ENCODE peak calls at places on chromosomes 12 and 14, in five cellular contexts. R is CD8-positive, alpha-beta memory T cell; X is epithelial cell of esophagus; V is lower lobe of right lung; D is Peyer's patch. I is an unnamed sample.

GRCh38 chr12:103955811-103956514 is 9.7 kb upstream of the TDG start:
- DNase-seq in R (no peak), X (peak; percentile 20), V (no peak), D (no peak), I (no peak)

GRCh38 chr14:88478931-88479330 is 75.9 kb downstream of the PTPN21 start:
- DNase-seq in R (no peak), X (no peak), V (no peak), D (no peak), I (no peak)

GRCh38 chr12:89417246-89417977 is 65.1 kb upstream of the DUSP6 start:
- DNase-seq in R (no peak), X (peak; percentile 52), V (no peak), D (no peak), I (no peak)

GRCh38 chr12:96578526-96579125 is 89.2 kb downstream of the CFAP54 start:
- DNase-seq in R (no peak), X (peak; percentile 56), V (no peak), D (no peak), I (no peak)

GRCh38 chr12:8157484-8158198 is 826 bp downstream of the ZNF705A start:
- DNase-seq in R (no peak), X (no peak), V (no peak), D (no peak), I (no peak)

GRCh38 chr14:102694530-102695171 is 82.6 kb upstream of the TRAF3 start:
- DNase-seq in R (peak; percentile 57), X (peak; percentile 76), V (no peak), D (peak; percentile 65), I (peak; percentile 82)

GRCh38 chr12:50057896-50058670 is 687 bp downstream of the ASIC1 start:
- DNase-seq in R (no peak), X (no peak), V (peak; percentile 32), D (no peak), I (no peak)

GRCh38 chr14:47278233-47278842 is 397.1 kb downstream of the MDGA2 start:
- DNase-seq in R (no peak), X (peak; percentile 56), V (no peak), D (no peak), I (no peak)

GRCh38 chr12:90987101-90987500 is 17.7 kb downstream of the EPYC start:
- DNase-seq in R (no peak), X (no peak), V (no peak), D (no peak), I (no peak)

GRCh38 chr14:24816011-24816928 is 182.3 kb upstream of the GZMB start:
- DNase-seq in R (no peak), X (peak; percentile 29), V (no peak), D (no peak), I (peak; percentile 50)

DNA sequence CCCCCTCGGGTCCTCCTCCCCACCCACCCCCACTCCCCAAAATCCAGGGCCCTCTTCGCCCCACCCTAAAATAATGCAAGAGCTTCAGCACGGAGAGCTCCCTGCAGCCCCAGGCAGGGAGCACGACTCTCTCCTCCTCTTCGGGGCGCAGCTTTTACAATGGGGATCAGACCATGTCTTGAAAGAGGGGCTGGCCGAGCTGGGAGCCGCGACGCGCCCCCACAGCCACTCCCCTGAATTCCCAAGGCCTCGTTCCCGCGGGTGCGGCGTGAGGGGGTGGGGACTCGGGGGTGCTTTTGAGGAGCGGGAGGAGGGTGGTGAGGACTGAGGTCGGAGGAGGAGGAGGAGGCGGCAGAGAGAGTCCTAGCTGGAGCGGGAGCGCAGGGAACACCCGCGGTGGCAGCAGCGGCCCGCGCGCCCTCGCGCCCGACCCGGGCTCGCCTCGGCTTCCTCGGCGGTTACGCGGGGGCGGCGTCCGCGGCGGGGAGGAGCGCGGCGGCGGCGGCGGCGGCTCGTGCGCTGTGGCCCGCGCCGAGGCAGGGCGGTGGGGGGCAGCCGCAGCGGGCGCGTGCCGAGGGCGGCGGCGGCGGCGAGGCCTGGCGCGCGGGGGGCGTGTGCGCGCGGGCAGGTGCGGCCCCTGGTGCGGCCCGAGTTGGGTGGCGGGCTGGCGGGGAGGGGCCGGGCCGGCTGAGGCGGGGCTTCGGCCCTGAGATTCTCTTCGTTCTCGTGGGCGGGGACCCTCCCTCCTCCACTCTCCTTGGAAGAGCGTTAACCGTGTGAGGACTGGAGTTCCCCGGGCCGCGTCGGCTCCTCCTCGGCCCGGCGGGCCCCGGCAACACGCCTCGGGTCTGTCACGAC is at the start of gene ANKS1B:
- DNase-seq in R (no peak), X (peak; percentile 29), V (peak; percentile 72), D (no peak), I (peak; percentile 19)
- H3K4me3 ChIP-seq in R (no peak within 1 kb of the TSS), X (peak within 1 kb of the TSS; percentile 44), V (peak within 1 kb of the TSS; percentile 57), D (peak within 1 kb of the TSS; percentile 33), I (peak within 1 kb of the TSS; percentile 59)

DNA sequence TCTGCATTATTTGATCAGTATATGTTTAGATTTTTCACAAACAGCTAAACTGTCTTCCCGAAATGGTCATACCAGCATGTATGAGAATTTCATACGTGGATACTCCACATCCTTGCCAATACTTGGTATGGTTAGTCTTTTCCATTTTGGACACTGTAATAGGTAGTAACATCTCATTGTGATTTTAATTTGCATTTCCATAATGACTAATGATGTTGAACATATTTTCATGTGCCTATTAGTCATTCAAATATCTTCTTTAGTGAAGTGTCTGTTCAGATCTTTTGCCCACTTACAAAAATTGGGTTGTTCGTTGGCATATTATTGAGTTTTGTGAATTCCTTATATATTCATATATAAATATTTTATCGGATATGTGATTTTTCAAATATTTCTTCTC is 78.0 kb upstream of the GNG2 start:
- DNase-seq in R (no peak), X (no peak), V (no peak), D (no peak), I (no peak)
- H3K4me3 ChIP-seq in R (no peak overlapping the region), X (no peak overlapping the region), V (no peak overlapping the region), D (no peak overlapping the region), I (no peak overlapping the region)

DNA sequence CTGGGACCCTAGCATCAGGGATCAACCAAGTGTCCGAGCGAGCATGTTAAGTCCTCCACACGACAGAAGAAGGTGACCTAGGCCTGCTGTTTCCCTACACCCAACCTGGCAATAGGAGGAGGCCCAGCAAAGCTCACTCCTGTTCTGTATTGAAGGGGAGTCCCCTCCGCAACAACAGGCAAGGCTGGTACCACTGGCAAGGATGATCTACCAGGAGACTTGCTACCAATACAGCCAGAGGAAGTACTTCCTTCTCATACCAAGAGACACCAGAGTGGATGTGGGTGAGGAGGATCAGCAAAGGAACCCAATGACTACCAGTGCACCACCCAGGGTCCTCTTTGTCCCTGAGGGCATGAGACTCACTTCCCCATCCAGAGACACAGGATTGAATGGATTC is 4.9 kb downstream of the KLRC1 start:
- DNase-seq in R (no peak), X (no peak), V (no peak), D (no peak), I (no peak)
- H3K4me3 ChIP-seq in R (no peak overlapping the region), X (no peak overlapping the region), V (no peak overlapping the region), D (no peak overlapping the region), I (no peak overlapping the region)

DNA sequence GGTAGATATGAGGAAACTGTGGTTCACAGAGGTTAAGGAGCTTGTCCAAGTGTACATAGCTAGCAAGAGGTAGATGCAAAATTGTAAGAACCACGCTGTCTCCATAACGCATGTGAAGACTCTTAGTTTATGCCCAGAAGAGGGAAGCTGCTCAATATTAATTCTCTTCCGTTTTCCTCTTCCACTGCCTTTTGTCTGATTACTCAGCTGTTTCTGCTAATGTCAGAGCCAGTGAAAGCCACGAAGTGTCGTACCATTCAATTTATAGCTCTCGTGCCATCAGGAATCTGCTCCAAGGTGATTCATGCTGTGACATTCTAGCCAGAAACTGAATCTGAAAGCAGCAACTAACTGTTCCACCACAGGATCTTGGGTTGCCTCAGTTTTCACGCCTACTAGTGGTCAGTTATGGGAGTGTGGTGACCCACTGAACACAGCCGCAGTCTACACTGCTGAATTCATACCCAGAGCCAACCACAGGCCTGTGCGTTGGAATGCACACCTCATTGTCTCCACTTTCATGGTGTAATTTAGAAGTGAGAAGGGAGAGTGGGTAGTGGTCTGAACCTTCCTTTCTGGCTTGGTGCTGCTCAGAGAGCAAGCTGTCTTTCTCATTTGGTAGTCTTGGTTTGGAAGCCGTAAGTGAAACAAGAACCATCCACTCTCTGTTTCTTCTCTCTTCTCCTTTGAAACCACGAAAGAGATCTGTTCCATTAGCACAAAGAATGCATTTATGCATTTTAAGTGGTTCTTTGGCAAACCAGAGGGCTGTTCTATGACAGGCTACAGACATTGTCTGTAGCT is 74.2 kb upstream of the NAP1L1 start:
- DNase-seq in R (peak; percentile 67), X (peak; percentile 50), V (no peak), D (peak; percentile 64), I (peak; percentile 33)
- H3K4me3 ChIP-seq in R (no peak overlapping the region), X (no peak overlapping the region), V (peak overlapping the region; percentile 25), D (peak overlapping the region; percentile 18), I (no peak overlapping the region)

GRCh38 chr12:45051490-45052105 is 699 bp upstream of the DBX2 start:
- DNase-seq in R (no peak), X (peak; percentile 2), V (peak; percentile 25), D (no peak), I (no peak)

GRCh38 chr12:45049912-45050318 is 984 bp downstream of the DBX2 start:
- DNase-seq in R (no peak), X (no peak), V (no peak), D (no peak), I (no peak)

GRCh38 chr12:45050751-45051489 is at the start of gene DBX2:
- DNase-seq in R (no peak), X (peak; percentile 2), V (peak; percentile 29), D (no peak), I (no peak)

DNA sequence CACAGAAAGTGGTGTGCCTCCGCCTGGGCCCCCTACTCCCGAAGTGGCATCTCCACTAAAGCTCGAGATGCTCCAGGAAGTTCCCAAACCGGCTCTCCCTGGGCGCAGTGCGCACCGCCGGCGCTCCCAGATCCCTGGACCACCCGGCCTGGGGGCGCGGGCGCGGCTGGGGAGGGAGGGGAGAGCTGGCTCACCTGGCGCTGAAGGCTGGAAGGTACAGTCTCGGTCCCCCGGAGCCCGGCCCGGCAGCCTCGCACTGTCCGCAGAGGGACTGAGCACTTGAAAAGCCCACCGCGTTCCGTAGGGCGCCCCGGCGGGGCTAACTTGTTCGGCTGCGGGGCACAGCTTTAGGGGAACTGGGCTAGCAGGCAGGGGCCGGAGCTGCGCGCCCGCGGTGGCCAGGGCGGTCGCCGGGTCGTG is 558 bp downstream of the DBX2 start:
- DNase-seq in R (no peak), X (no peak), V (peak; percentile 40), D (no peak), I (no peak)
- H3K4me3 ChIP-seq in R (no peak overlapping the region), X (no peak overlapping the region), V (peak overlapping the region; percentile 15), D (no peak overlapping the region), I (peak overlapping the region; percentile 53)

GRCh38 chr12:40262657-40263056 is 37.9 kb downstream of the LRRK2 start:
- DNase-seq in R (no peak), X (no peak), V (no peak), D (no peak), I (no peak)

GRCh38 chr12:40263616-40264409 is 39.0 kb downstream of the LRRK2 start:
- DNase-seq in R (no peak), X (no peak), V (no peak), D (peak; percentile 18), I (no peak)

DNA sequence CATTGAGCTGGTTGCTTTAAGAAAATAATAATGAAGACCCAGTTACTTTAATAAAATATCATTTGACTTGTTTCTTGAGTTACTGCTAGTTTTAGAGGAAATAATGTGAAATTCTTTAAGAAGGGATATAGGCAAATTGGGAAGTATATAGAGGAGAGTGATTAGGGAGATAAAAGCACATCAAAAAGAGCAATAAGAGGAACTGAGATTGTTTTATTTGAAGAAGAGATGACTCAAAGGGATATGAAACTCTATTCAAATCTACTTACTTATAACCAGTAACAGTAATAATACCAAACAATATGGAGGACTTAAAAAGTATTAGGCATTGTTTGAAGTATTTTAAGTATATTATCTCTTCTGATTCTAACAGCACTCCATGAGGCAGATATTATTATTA is 37.1 kb downstream of the LRRK2 start:
- DNase-seq in R (no peak), X (no peak), V (no peak), D (no peak), I (no peak)
- H3K4me3 ChIP-seq in R (no peak overlapping the region), X (no peak overlapping the region), V (no peak overlapping the region), D (no peak overlapping the region), I (no peak overlapping the region)